ENCODE peak calls at places on chromosomes 2 and 18, in eight cellular contexts. One of them, this sample, is unnamed. For H3K9me3 and H3K4me1, the result is how much of the 10 kb centered on the place peaks cover.

GRCh38 chr2:73202156-73203054 is at the start of gene NOTO:
- DNase-seq in Caco-2: no peak
- DNase-seq in adrenal gland: no peak
- DNase-seq in IMR-90: no peak
- DNase-seq in CD4-positive, CD25-positive, alpha-beta regulatory T cell: no peak
- DNase-seq in transverse colon: no peak
- DNase-seq in CD8-positive, alpha-beta memory T cell: no peak
- DNase-seq in uterus: no peak
- DNase-seq in this sample: no peak

GRCh38 chr2:220279372-220279771 is 651.9 kb downstream of the SLC4A3 start:
- DNase-seq in Caco-2: no peak
- DNase-seq in adrenal gland: no peak
- DNase-seq in IMR-90: peak
- DNase-seq in CD4-positive, CD25-positive, alpha-beta regulatory T cell: no peak
- DNase-seq in transverse colon: no peak
- DNase-seq in CD8-positive, alpha-beta memory T cell: no peak
- DNase-seq in uterus: no peak
- DNase-seq in this sample: no peak

GRCh38 chr2:48607307-48608014 is 10.2 kb upstream of the GTF2A1L start:
- DNase-seq in Caco-2: no peak
- DNase-seq in adrenal gland: no peak
- DNase-seq in IMR-90: peak
- DNase-seq in CD4-positive, CD25-positive, alpha-beta regulatory T cell: no peak
- DNase-seq in transverse colon: no peak
- DNase-seq in CD8-positive, alpha-beta memory T cell: no peak
- DNase-seq in uterus: no peak
- DNase-seq in this sample: no peak

GRCh38 chr18:63505566-63506335 is 29.0 kb downstream of the SERPINB5 start:
- DNase-seq in Caco-2: no peak
- DNase-seq in adrenal gland: no peak
- DNase-seq in IMR-90: peak
- DNase-seq in CD4-positive, CD25-positive, alpha-beta regulatory T cell: no peak
- DNase-seq in transverse colon: peak
- DNase-seq in CD8-positive, alpha-beta memory T cell: no peak
- DNase-seq in uterus: no peak
- DNase-seq in this sample: peak

GRCh38 chr2:45765847-45766254 is 114.4 kb downstream of the PRKCE start:
- DNase-seq in Caco-2: no peak
- DNase-seq in adrenal gland: no peak
- DNase-seq in IMR-90: peak
- DNase-seq in CD4-positive, CD25-positive, alpha-beta regulatory T cell: no peak
- DNase-seq in transverse colon: peak
- DNase-seq in CD8-positive, alpha-beta memory T cell: no peak
- DNase-seq in uterus: no peak
- DNase-seq in this sample: peak

GRCh38 chr18:79400591-79401381 is 5.1 kb downstream of the NFATC1 start:
- DNase-seq in Caco-2: no peak
- DNase-seq in adrenal gland: no peak
- DNase-seq in IMR-90: no peak
- DNase-seq in CD4-positive, CD25-positive, alpha-beta regulatory T cell: peak
- DNase-seq in transverse colon: no peak
- DNase-seq in CD8-positive, alpha-beta memory T cell: peak
- DNase-seq in uterus: no peak
- DNase-seq in this sample: no peak

GRCh38 chr18:52716926-52717325 is 376.9 kb downstream of the DCC start:
- DNase-seq in Caco-2: peak
- DNase-seq in adrenal gland: peak
- DNase-seq in IMR-90: peak
- DNase-seq in CD4-positive, CD25-positive, alpha-beta regulatory T cell: no peak
- DNase-seq in transverse colon: peak
- DNase-seq in CD8-positive, alpha-beta memory T cell: no peak
- DNase-seq in uterus: no peak
- DNase-seq in this sample: no peak

GRCh38 chr2:146734042-146734715 is 1110.7 kb upstream of the ACVR2A start:
- DNase-seq in Caco-2: no peak
- DNase-seq in adrenal gland: no peak
- DNase-seq in IMR-90: peak
- DNase-seq in CD4-positive, CD25-positive, alpha-beta regulatory T cell: no peak
- DNase-seq in transverse colon: no peak
- DNase-seq in CD8-positive, alpha-beta memory T cell: no peak
- DNase-seq in uterus: no peak
- DNase-seq in this sample: peak

GRCh38 chr2:13009027-13009426 is 292.3 kb downstream of the TRIB2 start:
- DNase-seq in Caco-2: no peak
- DNase-seq in adrenal gland: no peak
- DNase-seq in IMR-90: peak
- DNase-seq in CD4-positive, CD25-positive, alpha-beta regulatory T cell: no peak
- DNase-seq in transverse colon: no peak
- DNase-seq in CD8-positive, alpha-beta memory T cell: no peak
- DNase-seq in uterus: no peak
- DNase-seq in this sample: peak

GRCh38 chr18:73782405-73782804 is 365.2 kb downstream of the FBXO15 start:
- DNase-seq in Caco-2: no peak
- DNase-seq in adrenal gland: no peak
- DNase-seq in IMR-90: no peak
- DNase-seq in CD4-positive, CD25-positive, alpha-beta regulatory T cell: no peak
- DNase-seq in transverse colon: no peak
- DNase-seq in CD8-positive, alpha-beta memory T cell: no peak
- DNase-seq in uterus: no peak
- DNase-seq in this sample: no peak

GRCh38 chr2:231168460-231169139 is 29.8 kb upstream of the ARMC9 start:
- DNase-seq in Caco-2: no peak
- DNase-seq in adrenal gland: no peak
- DNase-seq in IMR-90: no peak
- DNase-seq in CD4-positive, CD25-positive, alpha-beta regulatory T cell: no peak
- DNase-seq in transverse colon: no peak
- DNase-seq in CD8-positive, alpha-beta memory T cell: no peak
- DNase-seq in uterus: no peak
- DNase-seq in this sample: peak
- H3K9me3 ChIP-seq in Caco-2: under half
- H3K9me3 ChIP-seq in adrenal gland: under half
- H3K9me3 ChIP-seq in IMR-90: under half
- H3K9me3 ChIP-seq in CD4-positive, CD25-positive, alpha-beta regulatory T cell: under half
- H3K9me3 ChIP-seq in transverse colon: under half
- H3K9me3 ChIP-seq in CD8-positive, alpha-beta memory T cell: under half
- H3K9me3 ChIP-seq in uterus: under half
- H3K9me3 ChIP-seq in this sample: under half

GRCh38 chr18:55253814-55254213 is 294.6 kb upstream of the CCDC68 start:
- DNase-seq in Caco-2: no peak
- DNase-seq in adrenal gland: no peak
- DNase-seq in IMR-90: no peak
- DNase-seq in CD4-positive, CD25-positive, alpha-beta regulatory T cell: no peak
- DNase-seq in transverse colon: no peak
- DNase-seq in CD8-positive, alpha-beta memory T cell: no peak
- DNase-seq in uterus: no peak
- DNase-seq in this sample: no peak

GRCh38 chr18:55250729-55251128 is 291.5 kb upstream of the CCDC68 start:
- DNase-seq in Caco-2: no peak
- DNase-seq in adrenal gland: no peak
- DNase-seq in IMR-90: peak
- DNase-seq in CD4-positive, CD25-positive, alpha-beta regulatory T cell: no peak
- DNase-seq in transverse colon: no peak
- DNase-seq in CD8-positive, alpha-beta memory T cell: no peak
- DNase-seq in uterus: no peak
- DNase-seq in this sample: no peak

GRCh38 chr18:55252946-55253345 is 293.7 kb upstream of the CCDC68 start:
- DNase-seq in Caco-2: no peak
- DNase-seq in adrenal gland: no peak
- DNase-seq in IMR-90: no peak
- DNase-seq in CD4-positive, CD25-positive, alpha-beta regulatory T cell: no peak
- DNase-seq in transverse colon: no peak
- DNase-seq in CD8-positive, alpha-beta memory T cell: no peak
- DNase-seq in uterus: no peak
- DNase-seq in this sample: no peak

GRCh38 chr18:55251186-55251995 is 292.1 kb upstream of the CCDC68 start:
- DNase-seq in Caco-2: no peak
- DNase-seq in adrenal gland: no peak
- DNase-seq in IMR-90: peak
- DNase-seq in CD4-positive, CD25-positive, alpha-beta regulatory T cell: no peak
- DNase-seq in transverse colon: no peak
- DNase-seq in CD8-positive, alpha-beta memory T cell: no peak
- DNase-seq in uterus: peak
- DNase-seq in this sample: peak

DNA sequence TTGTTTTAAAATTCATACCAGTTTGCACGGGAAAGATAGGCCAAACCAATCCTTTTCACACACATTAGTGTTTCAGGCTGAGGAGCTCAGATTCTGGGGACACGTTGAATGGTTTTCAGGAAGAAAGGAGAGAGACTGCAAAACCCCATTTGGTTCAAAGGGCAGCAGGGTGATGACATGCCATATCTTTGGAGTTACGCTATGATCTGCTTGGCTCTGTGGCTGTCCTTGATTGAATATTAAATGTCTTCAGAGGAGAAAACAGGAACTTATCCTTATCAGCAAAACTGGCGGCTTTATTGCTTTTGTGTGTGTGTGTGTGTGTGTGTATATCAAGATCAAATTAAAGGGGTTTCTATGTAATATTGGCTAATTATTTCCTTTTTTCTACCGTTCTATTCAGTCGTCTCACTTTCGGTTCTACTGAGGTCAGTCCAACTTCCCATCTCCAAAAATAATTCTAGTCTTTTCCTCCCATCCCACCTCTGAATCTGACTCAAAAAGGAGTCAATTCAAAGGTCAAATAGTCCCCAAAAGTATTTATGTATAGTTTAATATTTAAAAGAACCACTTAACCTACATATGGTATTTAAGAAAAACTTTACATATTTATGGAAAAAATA is 292.9 kb upstream of the CCDC68 start:
- DNase-seq in Caco-2: no peak
- DNase-seq in adrenal gland: no peak
- DNase-seq in IMR-90: no peak
- DNase-seq in CD4-positive, CD25-positive, alpha-beta regulatory T cell: no peak
- DNase-seq in transverse colon: no peak
- DNase-seq in CD8-positive, alpha-beta memory T cell: no peak
- DNase-seq in uterus: no peak
- DNase-seq in this sample: no peak
- H3K4me1 ChIP-seq in Caco-2: half or more
- H3K4me1 ChIP-seq in adrenal gland: under half
- H3K4me1 ChIP-seq in IMR-90: under half
- H3K4me1 ChIP-seq in CD4-positive, CD25-positive, alpha-beta regulatory T cell: under half
- H3K4me1 ChIP-seq in transverse colon: under half
- H3K4me1 ChIP-seq in CD8-positive, alpha-beta memory T cell: under half
- H3K4me1 ChIP-seq in uterus: under half
- H3K4me1 ChIP-seq in this sample: under half

GRCh38 chr2:16026816-16027501 is 86.6 kb downstream of the MYCN start:
- DNase-seq in Caco-2: no peak
- DNase-seq in adrenal gland: no peak
- DNase-seq in IMR-90: no peak
- DNase-seq in CD4-positive, CD25-positive, alpha-beta regulatory T cell: no peak
- DNase-seq in transverse colon: no peak
- DNase-seq in CD8-positive, alpha-beta memory T cell: no peak
- DNase-seq in uterus: no peak
- DNase-seq in this sample: no peak
- H3K9me3 ChIP-seq in Caco-2: under half
- H3K9me3 ChIP-seq in adrenal gland: under half
- H3K9me3 ChIP-seq in IMR-90: under half
- H3K9me3 ChIP-seq in CD4-positive, CD25-positive, alpha-beta regulatory T cell: under half
- H3K9me3 ChIP-seq in transverse colon: under half
- H3K9me3 ChIP-seq in CD8-positive, alpha-beta memory T cell: under half
- H3K9me3 ChIP-seq in uterus: under half
- H3K9me3 ChIP-seq in this sample: under half

GRCh38 chr2:218398437-218399390 is 954 bp upstream of the CTDSP1 start:
- DNase-seq in Caco-2: peak
- DNase-seq in adrenal gland: peak
- DNase-seq in IMR-90: peak
- DNase-seq in CD4-positive, CD25-positive, alpha-beta regulatory T cell: peak
- DNase-seq in transverse colon: peak
- DNase-seq in CD8-positive, alpha-beta memory T cell: peak
- DNase-seq in uterus: peak
- DNase-seq in this sample: peak
- H3K4me1 ChIP-seq in Caco-2: under half
- H3K4me1 ChIP-seq in adrenal gland: under half
- H3K4me1 ChIP-seq in IMR-90: under half
- H3K4me1 ChIP-seq in CD4-positive, CD25-positive, alpha-beta regulatory T cell: half or more
- H3K4me1 ChIP-seq in transverse colon: half or more
- H3K4me1 ChIP-seq in CD8-positive, alpha-beta memory T cell: half or more
- H3K4me1 ChIP-seq in uterus: under half
- H3K4me1 ChIP-seq in this sample: under half

GRCh38 chr2:127376265-127376664 is 11.5 kb downstream of the MAP3K2 start:
- DNase-seq in Caco-2: no peak
- DNase-seq in adrenal gland: no peak
- DNase-seq in IMR-90: no peak
- DNase-seq in CD4-positive, CD25-positive, alpha-beta regulatory T cell: no peak
- DNase-seq in transverse colon: no peak
- DNase-seq in CD8-positive, alpha-beta memory T cell: no peak
- DNase-seq in uterus: no peak
- DNase-seq in this sample: no peak
- H3K9me3 ChIP-seq in Caco-2: under half
- H3K9me3 ChIP-seq in adrenal gland: under half
- H3K9me3 ChIP-seq in IMR-90: under half
- H3K9me3 ChIP-seq in CD4-positive, CD25-positive, alpha-beta regulatory T cell: under half
- H3K9me3 ChIP-seq in transverse colon: under half
- H3K9me3 ChIP-seq in CD8-positive, alpha-beta memory T cell: under half
- H3K9me3 ChIP-seq in uterus: under half
- H3K9me3 ChIP-seq in this sample: under half

GRCh38 chr2:159129807-159130206 is 156.7 kb downstream of the WDSUB1 start:
- DNase-seq in Caco-2: no peak
- DNase-seq in adrenal gland: no peak
- DNase-seq in IMR-90: no peak
- DNase-seq in CD4-positive, CD25-positive, alpha-beta regulatory T cell: no peak
- DNase-seq in transverse colon: no peak
- DNase-seq in CD8-positive, alpha-beta memory T cell: no peak
- DNase-seq in uterus: no peak
- DNase-seq in this sample: peak
- H3K4me1 ChIP-seq in Caco-2: under half
- H3K4me1 ChIP-seq in adrenal gland: under half
- H3K4me1 ChIP-seq in IMR-90: under half
- H3K4me1 ChIP-seq in CD4-positive, CD25-positive, alpha-beta regulatory T cell: under half
- H3K4me1 ChIP-seq in transverse colon: under half
- H3K4me1 ChIP-seq in CD8-positive, alpha-beta memory T cell: under half
- H3K4me1 ChIP-seq in uterus: under half
- H3K4me1 ChIP-seq in this sample: under half

GRCh38 chr2:51387235-51387634 is 355.3 kb upstream of the NRXN1 start:
- DNase-seq in Caco-2: no peak
- DNase-seq in adrenal gland: no peak
- DNase-seq in IMR-90: peak
- DNase-seq in CD4-positive, CD25-positive, alpha-beta regulatory T cell: no peak
- DNase-seq in transverse colon: no peak
- DNase-seq in CD8-positive, alpha-beta memory T cell: no peak
- DNase-seq in uterus: no peak
- DNase-seq in this sample: no peak
- H3K9me3 ChIP-seq in Caco-2: under half
- H3K9me3 ChIP-seq in adrenal gland: under half
- H3K9me3 ChIP-seq in IMR-90: under half
- H3K9me3 ChIP-seq in CD4-positive, CD25-positive, alpha-beta regulatory T cell: under half
- H3K9me3 ChIP-seq in transverse colon: under half
- H3K9me3 ChIP-seq in CD8-positive, alpha-beta memory T cell: under half
- H3K9me3 ChIP-seq in uterus: under half
- H3K9me3 ChIP-seq in this sample: under half